ENCODE peak calls at places on chromosome 3, in five cellular contexts. One of them, this sample, is unnamed.
A peak's percentile ranks its signal among the peaks of the same experiment; 100 is the strongest.

GRCh38 chr3:187919535-187919934 is 174.3 kb upstream of the BCL6 start:
- DNase-seq in HCT116: no peak
- DNase-seq in GM23338: no peak
- DNase-seq in OCI-LY7: peak; percentile 80
- DNase-seq in PC-3: no peak
- DNase-seq in this sample: no peak

GRCh38 chr3:65130782-65131181 is 443.0 kb upstream of the ADAMTS9 start:
- DNase-seq in OCI-LY7: no peak
- DNase-seq in HCT116: no peak
- DNase-seq in PC-3: no peak
- DNase-seq in GM23338: no peak
- DNase-seq in this sample: peak; percentile 49

GRCh38 chr3:172675371-172676193 is 35.3 kb downstream of the NCEH1 start:
- DNase-seq in HCT116: peak; percentile 26
- DNase-seq in OCI-LY7: peak; percentile 68
- DNase-seq in GM23338: peak; percentile 80
- DNase-seq in PC-3: peak; percentile 88
- DNase-seq in this sample: peak; percentile 57

GRCh38 chr3:126881861-126882260 is 101.1 kb upstream of the PLXNA1 start:
- DNase-seq in PC-3: no peak
- DNase-seq in OCI-LY7: no peak
- DNase-seq in HCT116: no peak
- DNase-seq in GM23338: no peak
- DNase-seq in this sample: no peak

GRCh38 chr3:56219894-56220805 is 248.1 kb downstream of the ERC2 start:
- DNase-seq in HCT116: no peak
- DNase-seq in PC-3: no peak
- DNase-seq in OCI-LY7: no peak
- DNase-seq in GM23338: no peak
- DNase-seq in this sample: no peak

GRCh38 chr3:197209366-197210260 is 88.8 kb downstream of the DLG1 start:
- DNase-seq in GM23338: no peak
- DNase-seq in PC-3: no peak
- DNase-seq in HCT116: no peak
- DNase-seq in OCI-LY7: no peak
- DNase-seq in this sample: no peak

GRCh38 chr3:10238330-10238995 is 9.8 kb upstream of the TATDN2 start:
- DNase-seq in HCT116: no peak
- DNase-seq in OCI-LY7: no peak
- DNase-seq in PC-3: no peak
- DNase-seq in GM23338: no peak
- DNase-seq in this sample: no peak

GRCh38 chr3:56851966-56852884 is 50.5 kb upstream of the ARHGEF3 start:
- DNase-seq in HCT116: no peak
- DNase-seq in GM23338: no peak
- DNase-seq in OCI-LY7: no peak
- DNase-seq in PC-3: peak; percentile 31
- DNase-seq in this sample: no peak

GRCh38 chr3:86969500-86970189 is 21.3 kb downstream of the VGLL3 start:
- DNase-seq in PC-3: peak; percentile 82
- DNase-seq in HCT116: peak; percentile 38
- DNase-seq in GM23338: peak; percentile 84
- DNase-seq in OCI-LY7: peak; percentile 54
- DNase-seq in this sample: peak; percentile 74

GRCh38 chr3:196641278-196642058 is 2.0 kb downstream of the NRROS start:
- DNase-seq in GM23338: no peak
- DNase-seq in HCT116: no peak
- DNase-seq in PC-3: no peak
- DNase-seq in OCI-LY7: no peak
- DNase-seq in this sample: no peak

GRCh38 chr3:119304201-119304713 is 10.1 kb downstream of the ARHGAP31 start:
- DNase-seq in OCI-LY7: no peak
- DNase-seq in GM23338: no peak
- DNase-seq in HCT116: no peak
- DNase-seq in PC-3: peak; percentile 74
- DNase-seq in this sample: peak; percentile 73

GRCh38 chr3:15269091-15269989 is 63.0 kb downstream of the SH3BP5 start:
- DNase-seq in HCT116: peak; percentile 78
- DNase-seq in OCI-LY7: no peak
- DNase-seq in GM23338: no peak
- DNase-seq in PC-3: peak; percentile 98
- DNase-seq in this sample: peak; percentile 99

GRCh38 chr3:152865675-152866074 is 30.7 kb downstream of the P2RY1 start:
- DNase-seq in OCI-LY7: no peak
- DNase-seq in GM23338: no peak
- DNase-seq in PC-3: no peak
- DNase-seq in HCT116: no peak
- DNase-seq in this sample: peak; percentile 0

GRCh38 chr3:190701096-190701532 is 161.4 kb downstream of the GMNC start:
- DNase-seq in GM23338: peak; percentile 66
- DNase-seq in OCI-LY7: peak; percentile 40
- DNase-seq in PC-3: peak; percentile 87
- DNase-seq in HCT116: peak; percentile 51
- DNase-seq in this sample: peak; percentile 69

GRCh38 chr3:196322-197153 is at the start of gene CHL1:
- DNase-seq in HCT116: no peak
- DNase-seq in GM23338: peak; percentile 48
- DNase-seq in OCI-LY7: no peak
- DNase-seq in PC-3: no peak
- DNase-seq in this sample: no peak

GRCh38 chr3:21314688-21315087 is 436.3 kb downstream of the ZNF385D start:
- DNase-seq in GM23338: no peak
- DNase-seq in HCT116: no peak
- DNase-seq in OCI-LY7: no peak
- DNase-seq in PC-3: no peak
- DNase-seq in this sample: no peak

GRCh38 chr3:112437146-112438022 is 61.9 kb downstream of the BTLA start:
- DNase-seq in GM23338: peak; percentile 71
- DNase-seq in OCI-LY7: peak; percentile 77
- DNase-seq in HCT116: peak; percentile 19
- DNase-seq in PC-3: peak; percentile 75
- DNase-seq in this sample: peak; percentile 52

GRCh38 chr3:48273594-48274211 is 32.8 kb downstream of the ZNF589 start:
- DNase-seq in GM23338: peak; percentile 89
- DNase-seq in OCI-LY7: peak; percentile 76
- DNase-seq in HCT116: peak; percentile 56
- DNase-seq in PC-3: peak; percentile 83
- DNase-seq in this sample: peak; percentile 70

GRCh38 chr3:157445897-157446296 is 9.2 kb downstream of the PTX3 start:
- DNase-seq in OCI-LY7: no peak
- DNase-seq in HCT116: no peak
- DNase-seq in PC-3: peak; percentile 70
- DNase-seq in GM23338: no peak
- DNase-seq in this sample: peak; percentile 80

DNA sequence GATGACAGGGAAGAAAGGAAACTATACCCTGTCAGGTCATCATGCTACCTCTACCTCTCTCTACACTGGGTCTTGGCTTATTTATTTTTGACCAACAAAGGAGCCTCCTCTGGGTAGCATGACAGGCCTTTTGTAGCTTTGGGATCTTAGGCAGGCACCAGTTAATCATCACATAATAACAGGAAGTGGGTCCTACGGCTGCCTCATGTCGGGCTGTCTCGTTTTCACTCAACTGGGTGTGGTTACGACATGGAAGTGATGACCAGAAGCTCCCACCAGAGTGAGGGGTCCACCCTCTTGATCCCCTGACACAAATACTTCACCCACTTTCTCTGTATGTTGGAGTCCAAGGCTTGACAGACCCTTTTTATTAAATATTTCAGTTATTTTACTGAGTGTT is 105.3 kb downstream of the CD47 start:
- DNase-seq in GM23338: no peak
- DNase-seq in PC-3: peak; percentile 41
- DNase-seq in OCI-LY7: no peak
- DNase-seq in HCT116: no peak
- DNase-seq in this sample: no peak
- TF ChIP-seq EZH2phosphoT487 in GM23338: no peak
- TF ChIP-seq EZH2phosphoT487 in PC-3: no peak
- TF ChIP-seq EZH2phosphoT487 in OCI-LY7: no peak
- TF ChIP-seq EZH2phosphoT487 in HCT116: no peak
- TF ChIP-seq EZH2phosphoT487 in this sample: no peak

GRCh38 chr3:69484507-69485393 is 98.9 kb upstream of the FRMD4B start:
- DNase-seq in HCT116: no peak
- DNase-seq in PC-3: no peak
- DNase-seq in OCI-LY7: no peak
- DNase-seq in GM23338: no peak
- DNase-seq in this sample: no peak
- H3K27ac ChIP-seq in HCT116: no peak overlapping the region
- H3K27ac ChIP-seq in PC-3: no peak overlapping the region
- H3K27ac ChIP-seq in OCI-LY7: no peak overlapping the region
- H3K27ac ChIP-seq in GM23338: no peak overlapping the region
- H3K27ac ChIP-seq in this sample: no peak overlapping the region

GRCh38 chr3:38265604-38266307 is at the start of gene SLC22A13:
- DNase-seq in GM23338: no peak
- DNase-seq in OCI-LY7: no peak
- DNase-seq in HCT116: no peak
- DNase-seq in PC-3: no peak
- DNase-seq in this sample: no peak
- TF ChIP-seq EZH2phosphoT487 in GM23338: no peak
- TF ChIP-seq EZH2phosphoT487 in OCI-LY7: no peak
- TF ChIP-seq EZH2phosphoT487 in HCT116: no peak
- TF ChIP-seq EZH2phosphoT487 in PC-3: no peak
- TF ChIP-seq EZH2phosphoT487 in this sample: no peak

DNA sequence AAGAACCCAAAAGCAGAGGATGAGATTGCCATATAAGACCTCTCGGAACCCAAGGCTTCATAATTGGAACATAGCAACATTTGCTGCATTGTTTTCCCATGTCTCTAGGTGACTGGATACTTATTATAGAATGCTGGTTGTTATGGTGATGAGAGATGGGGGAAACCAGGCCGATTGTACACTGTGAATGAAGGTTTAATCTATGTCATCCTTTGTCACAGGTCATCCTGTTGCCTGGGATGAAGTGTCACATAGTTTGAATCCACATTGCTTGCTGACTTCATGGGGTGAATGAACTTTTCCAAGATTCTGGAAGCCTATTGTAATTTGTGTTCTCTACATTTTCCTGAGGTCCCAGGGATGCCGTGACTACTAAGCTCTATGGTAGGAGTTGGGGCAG is 41.8 kb downstream of the CLEC3B start:
- DNase-seq in GM23338: no peak
- DNase-seq in PC-3: no peak
- DNase-seq in HCT116: no peak
- DNase-seq in OCI-LY7: no peak
- DNase-seq in this sample: no peak
- H3K27ac ChIP-seq in GM23338: no peak overlapping the region
- H3K27ac ChIP-seq in PC-3: no peak overlapping the region
- H3K27ac ChIP-seq in HCT116: no peak overlapping the region
- H3K27ac ChIP-seq in OCI-LY7: no peak overlapping the region
- H3K27ac ChIP-seq in this sample: no peak overlapping the region

GRCh38 chr3:17741621-17742091 is 775 bp downstream of the TBC1D5 start:
- DNase-seq in PC-3: no peak
- DNase-seq in HCT116: no peak
- DNase-seq in GM23338: no peak
- DNase-seq in OCI-LY7: no peak
- DNase-seq in this sample: no peak

GRCh38 chr3:17743660-17743995 is 1.2 kb upstream of the TBC1D5 start:
- DNase-seq in PC-3: no peak
- DNase-seq in GM23338: no peak
- DNase-seq in HCT116: no peak
- DNase-seq in OCI-LY7: no peak
- DNase-seq in this sample: no peak

GRCh38 chr3:17742837-17743659 is 617 bp upstream of the TBC1D5 start:
- DNase-seq in HCT116: no peak
- DNase-seq in PC-3: no peak
- DNase-seq in GM23338: no peak
- DNase-seq in OCI-LY7: no peak
- DNase-seq in this sample: no peak

GRCh38 chr3:17740703-17741102 is 1.7 kb downstream of the TBC1D5 start:
- DNase-seq in GM23338: no peak
- DNase-seq in OCI-LY7: peak; percentile 67
- DNase-seq in HCT116: no peak
- DNase-seq in PC-3: peak; percentile 95
- DNase-seq in this sample: peak; percentile 60

GRCh38 chr3:17742092-17742836 is at the start of gene TBC1D5:
- DNase-seq in OCI-LY7: peak; percentile 98
- DNase-seq in PC-3: peak; percentile 99
- DNase-seq in HCT116: peak; percentile 96
- DNase-seq in GM23338: peak; percentile 95
- DNase-seq in this sample: peak; percentile 100
- TF ChIP-seq EZH2phosphoT487 in OCI-LY7: no peak
- TF ChIP-seq EZH2phosphoT487 in PC-3: peak; percentile 100
- TF ChIP-seq EZH2phosphoT487 in HCT116: no peak
- TF ChIP-seq EZH2phosphoT487 in GM23338: no peak
- TF ChIP-seq EZH2phosphoT487 in this sample: no peak

GRCh38 chr3:159964166-159964973 is 24.3 kb upstream of the IL12A start:
- DNase-seq in GM23338: no peak
- DNase-seq in PC-3: peak; percentile 94
- DNase-seq in OCI-LY7: no peak
- DNase-seq in HCT116: no peak
- DNase-seq in this sample: peak; percentile 86
- H3K27ac ChIP-seq in GM23338: no peak overlapping the region
- H3K27ac ChIP-seq in PC-3: peak overlapping the region; percentile 76
- H3K27ac ChIP-seq in OCI-LY7: no peak overlapping the region
- H3K27ac ChIP-seq in HCT116: no peak overlapping the region
- H3K27ac ChIP-seq in this sample: no peak overlapping the region

DNA sequence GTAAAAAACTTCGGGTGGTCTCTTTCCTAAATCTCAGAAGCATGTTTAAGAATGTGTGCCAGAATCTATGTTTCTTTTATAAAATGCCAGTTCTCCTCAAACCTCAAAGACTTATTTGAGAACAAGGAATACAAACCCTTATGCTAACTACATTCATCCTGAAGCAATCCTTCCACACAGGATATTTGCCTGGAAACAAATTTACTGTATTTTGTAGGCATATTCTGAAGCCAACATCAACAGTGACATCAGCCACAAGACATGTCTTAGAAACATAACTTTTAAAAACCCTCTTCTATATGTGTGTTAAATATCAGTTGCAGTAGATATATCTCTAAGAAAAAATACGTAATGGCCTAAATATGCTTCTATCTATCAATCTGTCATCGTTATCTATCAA is 1077.0 kb downstream of the ROBO1 start:
- DNase-seq in GM23338: no peak
- DNase-seq in HCT116: no peak
- DNase-seq in PC-3: no peak
- DNase-seq in OCI-LY7: no peak
- DNase-seq in this sample: peak; percentile 58
- TF ChIP-seq EZH2phosphoT487 in GM23338: no peak
- TF ChIP-seq EZH2phosphoT487 in HCT116: no peak
- TF ChIP-seq EZH2phosphoT487 in PC-3: no peak
- TF ChIP-seq EZH2phosphoT487 in OCI-LY7: no peak
- TF ChIP-seq EZH2phosphoT487 in this sample: no peak

GRCh38 chr3:12754315-12754714 is 4.7 kb downstream of the TMEM40 start:
- DNase-seq in OCI-LY7: no peak
- DNase-seq in GM23338: no peak
- DNase-seq in HCT116: no peak
- DNase-seq in PC-3: no peak
- DNase-seq in this sample: no peak

GRCh38 chr3:12753275-12754028 is 5.6 kb downstream of the TMEM40 start:
- DNase-seq in PC-3: peak; percentile 97
- DNase-seq in OCI-LY7: no peak
- DNase-seq in GM23338: no peak
- DNase-seq in HCT116: peak; percentile 32
- DNase-seq in this sample: no peak

GRCh38 chr3:12751548-12751947 is 7.5 kb downstream of the TMEM40 start:
- DNase-seq in PC-3: peak; percentile 91
- DNase-seq in OCI-LY7: no peak
- DNase-seq in HCT116: no peak
- DNase-seq in GM23338: no peak
- DNase-seq in this sample: no peak

GRCh38 chr3:12752111-12752510 is 6.9 kb downstream of the TMEM40 start:
- DNase-seq in PC-3: peak; percentile 53
- DNase-seq in HCT116: no peak
- DNase-seq in OCI-LY7: no peak
- DNase-seq in GM23338: no peak
- DNase-seq in this sample: peak; percentile 32

GRCh38 chr3:12752803-12753202 is 6.3 kb downstream of the TMEM40 start:
- DNase-seq in GM23338: no peak
- DNase-seq in PC-3: peak; percentile 75
- DNase-seq in OCI-LY7: peak; percentile 44
- DNase-seq in HCT116: no peak
- DNase-seq in this sample: peak; percentile 57
- H3K27ac ChIP-seq in GM23338: no peak overlapping the region
- H3K27ac ChIP-seq in PC-3: peak overlapping the region; percentile 87
- H3K27ac ChIP-seq in OCI-LY7: no peak overlapping the region
- H3K27ac ChIP-seq in HCT116: no peak overlapping the region
- H3K27ac ChIP-seq in this sample: no peak overlapping the region